ENCODE peak calls at places on chromosome 20, in six cellular contexts. K, D, W, S, U and M are unnamed samples.
A peak's percentile ranks its signal among the peaks of the same experiment; 100 is the strongest.

GRCh38 chr20:61780066-61780465 is 285.6 kb downstream of the TAF4 start:
- DNase-seq in K (no peak), D (no peak), S (no peak), W (no peak), U (no peak), M (no peak)

GRCh38 chr20:10313701-10314100 is 95.1 kb downstream of the SNAP25 start:
- DNase-seq in K (peak; percentile 64), S (no peak), U (no peak), D (no peak), W (no peak), M (no peak)

GRCh38 chr20:6007529-6008103 is 46.2 kb downstream of the LRRN4 start:
- DNase-seq in W (no peak), U (no peak), K (no peak), S (no peak), D (no peak), M (no peak)

GRCh38 chr20:23658989-23659609 is 21.3 kb upstream of the CST3 start:
- DNase-seq in S (no peak), U (no peak), W (no peak), K (no peak), D (no peak), M (no peak)

GRCh38 chr20:61690993-61691840 is 374.5 kb downstream of the TAF4 start:
- DNase-seq in K (no peak), D (no peak), W (no peak), S (no peak), U (peak; percentile 5), M (no peak)

GRCh38 chr20:10555865-10556308 is 117.9 kb downstream of the JAG1 start:
- DNase-seq in S (no peak), U (no peak), D (no peak), W (no peak), K (no peak), M (no peak)

GRCh38 chr20:47956261-47956995 is 171.1 kb upstream of the SULF2 start:
- DNase-seq in D (no peak), W (no peak), U (peak; percentile 41), S (peak; percentile 70), K (no peak), M (no peak)

GRCh38 chr20:2596673-2597279 is 55.7 kb upstream of the NOP56 start:
- DNase-seq in K (no peak), S (no peak), U (no peak), W (no peak), D (no peak), M (no peak)

GRCh38 chr20:11431613-11432012 is 486.1 kb upstream of the BTBD3 start:
- DNase-seq in D (no peak), K (no peak), W (no peak), S (no peak), U (no peak), M (no peak)

GRCh38 chr20:33933469-33933909 is 60.2 kb upstream of the RALY start:
- DNase-seq in U (peak; percentile 66), K (peak; percentile 69), S (peak; percentile 65), W (peak; percentile 27), D (peak; percentile 84), M (peak; percentile 54)

GRCh38 chr20:34180460-34181108 is 60.6 kb upstream of the ASIP start:
- DNase-seq in W (no peak), K (no peak), S (no peak), U (no peak), D (no peak), M (no peak)

GRCh38 chr20:50308513-50309279 is 118.1 kb downstream of the CEBPB start:
- DNase-seq in D (peak; percentile 97), W (peak; percentile 97), S (peak; percentile 90), K (peak; percentile 16), U (peak; percentile 93), M (peak; percentile 89)

GRCh38 chr20:44020406-44021148 is 105.9 kb downstream of the TOX2 start:
- DNase-seq in U (no peak), S (no peak), K (no peak), D (no peak), W (no peak), M (peak; percentile 34)

GRCh38 chr20:25532971-25533391 is 52.4 kb downstream of the NINL start:
- DNase-seq in U (no peak), W (no peak), D (no peak), S (no peak), K (no peak), M (no peak)

GRCh38 chr20:35318502-35319157 is 26.4 kb upstream of the FAM83C start:
- DNase-seq in K (no peak), D (peak; percentile 49), U (no peak), W (peak; percentile 47), S (peak; percentile 23), M (no peak)

GRCh38 chr20:7775072-7775471 is 165.2 kb downstream of the HAO1 start:
- DNase-seq in K (no peak), D (no peak), W (no peak), U (no peak), S (peak; percentile 4), M (no peak)

GRCh38 chr20:63551068-63551467 is 2.9 kb upstream of the FNDC11 start:
- DNase-seq in D (no peak), S (no peak), U (no peak), W (no peak), K (no peak), M (peak; percentile 60)
- H3K4me1 ChIP-seq in D (peaks cover 4% of the 10 kb centered on the region), S (peaks cover 14% of the 10 kb centered on the region), U (peaks cover 5% of the 10 kb centered on the region), W (no peaks in the 10 kb centered on the region), K (no peaks in the 10 kb centered on the region), M (peaks cover 9% of the 10 kb centered on the region)

DNA sequence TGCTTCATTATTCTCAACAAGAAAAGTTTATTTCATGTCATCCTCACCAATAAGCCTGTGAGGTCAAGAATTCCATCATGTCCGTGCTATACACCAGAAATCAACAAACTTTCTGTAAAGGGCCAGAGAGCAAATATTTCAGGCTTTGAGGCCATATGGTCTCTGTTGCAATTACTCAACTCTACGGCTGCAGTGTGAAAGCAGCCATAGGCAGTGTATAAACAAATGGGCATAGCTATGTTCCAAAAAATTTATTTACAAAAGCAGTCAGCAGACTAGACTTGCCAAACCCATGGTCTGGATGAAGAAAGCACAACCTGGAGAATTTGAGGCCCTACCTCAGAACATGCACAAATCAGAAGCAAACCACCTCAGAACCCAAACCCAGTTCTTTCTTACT is 118.5 kb downstream of the PCSK2 start:
- DNase-seq in K (no peak), D (no peak), W (no peak), U (no peak), S (no peak), M (no peak)
- H3K4me1 ChIP-seq in K (no peaks in the 10 kb centered on the region), D (no peaks in the 10 kb centered on the region), W (no peaks in the 10 kb centered on the region), U (no peaks in the 10 kb centered on the region), S (no peaks in the 10 kb centered on the region), M (no peaks in the 10 kb centered on the region)

GRCh38 chr20:1505361-1505760 is 14.1 kb upstream of the SIRPB2 start:
- DNase-seq in D (no peak), S (no peak), W (no peak), U (no peak), K (no peak), M (no peak)

GRCh38 chr20:1505871-1506270 is 14.7 kb upstream of the SIRPB2 start:
- DNase-seq in W (no peak), S (no peak), U (no peak), K (no peak), D (no peak), M (no peak)

GRCh38 chr20:1507276-1507675 is 16.1 kb upstream of the SIRPB2 start:
- DNase-seq in W (no peak), D (no peak), K (no peak), U (no peak), S (no peak), M (no peak)

GRCh38 chr20:1500496-1500895 is 9.3 kb upstream of the SIRPB2 start:
- DNase-seq in U (no peak), K (peak; percentile 43), W (no peak), D (no peak), S (no peak), M (no peak)

DNA sequence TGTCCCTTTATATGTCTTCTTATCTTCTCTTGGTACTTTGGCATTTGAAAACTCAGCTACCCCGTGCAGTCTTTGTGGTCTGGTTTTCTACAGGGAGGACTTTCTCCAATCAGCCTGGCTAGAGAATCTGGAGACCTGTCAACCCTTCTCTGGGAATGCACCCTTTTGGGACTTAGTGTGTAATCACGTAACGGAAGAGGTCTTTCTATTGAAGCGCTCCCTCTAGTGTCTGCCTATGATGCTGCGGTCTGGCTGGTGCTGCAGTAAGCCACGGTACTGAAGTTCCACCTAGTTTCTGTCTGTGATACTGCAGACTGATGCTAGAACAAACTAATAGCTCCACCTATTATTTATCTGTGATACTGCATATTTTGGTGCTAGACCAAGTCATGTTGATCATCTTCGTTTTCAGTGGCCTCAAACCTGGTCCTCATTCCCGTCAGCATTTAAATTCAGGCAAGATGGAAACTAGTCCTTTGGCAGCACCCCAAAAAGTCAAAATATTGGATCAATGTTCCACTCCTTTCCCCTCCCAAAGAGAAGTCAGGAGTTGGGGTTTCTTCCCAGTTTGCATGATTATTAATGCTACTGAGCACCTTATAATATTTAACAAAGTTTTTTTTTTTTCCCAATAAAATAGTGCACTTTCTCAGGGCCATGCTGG is 12.5 kb upstream of the SIRPB2 start:
- DNase-seq in W (peak; percentile 30), U (peak; percentile 68), S (peak; percentile 76), D (peak; percentile 85), K (peak; percentile 83), M (peak; percentile 60)
- H3K4me1 ChIP-seq in W (no peaks in the 10 kb centered on the region), U (no peaks in the 10 kb centered on the region), S (no peaks in the 10 kb centered on the region), D (no peaks in the 10 kb centered on the region), K (no peaks in the 10 kb centered on the region), M (no peaks in the 10 kb centered on the region)

DNA sequence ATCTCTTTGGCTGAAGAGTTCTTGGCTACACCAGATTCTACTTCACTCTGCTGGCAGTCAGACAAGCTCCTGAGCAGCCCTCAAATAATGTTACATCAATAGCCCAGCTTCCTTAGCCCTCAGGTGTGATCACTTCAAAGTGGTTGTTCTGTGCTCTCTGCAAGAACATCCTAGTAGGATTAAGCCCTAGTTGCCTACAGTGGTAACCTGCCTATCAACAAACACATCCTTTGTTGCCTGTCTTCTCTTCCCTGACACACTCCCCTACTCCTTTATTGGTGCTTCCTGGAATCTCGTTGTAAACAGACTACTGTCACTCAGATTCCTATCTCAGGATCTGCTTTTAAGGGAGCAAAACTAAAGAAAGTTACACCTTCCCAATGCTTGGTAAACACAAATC is 45.1 kb upstream of the TASP1 start:
- DNase-seq in W (no peak), U (no peak), D (no peak), K (no peak), S (no peak), M (no peak)
- H3K4me1 ChIP-seq in W (no peaks in the 10 kb centered on the region), U (no peaks in the 10 kb centered on the region), D (no peaks in the 10 kb centered on the region), K (no peaks in the 10 kb centered on the region), S (no peaks in the 10 kb centered on the region), M (no peaks in the 10 kb centered on the region)

DNA sequence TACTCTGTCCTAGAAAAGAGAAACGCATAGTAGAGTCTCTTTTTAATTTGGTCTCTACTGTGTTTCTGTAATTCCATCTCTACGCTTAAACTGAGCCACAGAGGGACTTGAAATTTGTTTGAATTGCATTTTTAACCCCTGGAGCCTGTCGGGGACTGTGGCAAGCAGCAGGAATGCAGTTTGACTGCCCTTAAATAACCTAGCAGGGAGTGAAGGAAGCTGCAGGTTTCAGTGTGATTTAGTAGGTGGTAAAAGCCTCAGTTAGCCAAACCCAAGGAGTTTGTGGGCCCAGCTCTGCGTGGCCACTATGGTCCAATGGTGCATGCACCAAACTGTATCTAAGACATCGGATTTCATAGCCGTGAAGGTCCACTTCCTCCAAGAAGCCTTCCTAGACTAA is 70.3 kb upstream of the MC3R start:
- DNase-seq in S (no peak), U (no peak), D (no peak), K (no peak), W (no peak), M (no peak)
- H3K4me1 ChIP-seq in S (no peaks in the 10 kb centered on the region), U (no peaks in the 10 kb centered on the region), D (no peaks in the 10 kb centered on the region), K (no peaks in the 10 kb centered on the region), W (no peaks in the 10 kb centered on the region), M (no peaks in the 10 kb centered on the region)

GRCh38 chr20:38295811-38296210 is 8.1 kb upstream of the BPI start:
- DNase-seq in U (no peak), W (no peak), K (no peak), S (no peak), D (no peak), M (no peak)
- H3K4me1 ChIP-seq in U (peaks cover 8% of the 10 kb centered on the region), W (no peaks in the 10 kb centered on the region), K (no peaks in the 10 kb centered on the region), S (peaks cover 29% of the 10 kb centered on the region), D (no peaks in the 10 kb centered on the region), M (no peaks in the 10 kb centered on the region)